ENCODE peak calls at places on chromosomes 6 and 20, in six cellular contexts. O is A549, W is osteoblast, Q is HCT116, U is PC-3, D is mammary epithelial cell. Z is an unnamed sample.

GRCh38 chr6:4055420-4056041 is 23.4 kb downstream of the FAM217A start:
- DNase-seq in W (peak), Q (peak), O (peak), D (peak), U (peak), Z (peak)

GRCh38 chr6:110672122-110672521 is 143.1 kb downstream of the CDK19 start:
- DNase-seq in D (no peak), Q (no peak), O (no peak), U (no peak), W (no peak), Z (no peak)

GRCh38 chr6:121492536-121492935 is 57.1 kb downstream of the GJA1 start:
- DNase-seq in O (no peak), D (no peak), Q (no peak), W (peak), U (no peak), Z (no peak)

GRCh38 chr6:68709882-68710281 is 74.8 kb downstream of the ADGRB3 start:
- DNase-seq in W (no peak), D (no peak), U (no peak), Q (no peak), O (no peak), Z (no peak)

GRCh38 chr6:392441-393390 is 1.2 kb downstream of the IRF4 start:
- DNase-seq in W (peak), U (no peak), D (no peak), Q (no peak), O (no peak), Z (no peak)

GRCh38 chr20:57589728-57590484 is 29.0 kb downstream of the PCK1 start:
- DNase-seq in Q (no peak), W (peak), D (no peak), O (no peak), U (no peak), Z (no peak)

GRCh38 chr6:128932061-128932460 is 49.1 kb downstream of the LAMA2 start:
- DNase-seq in U (peak), Q (no peak), O (no peak), D (peak), W (peak), Z (no peak)

GRCh38 chr20:36117638-36118037 is 36.9 kb upstream of the EPB41L1 start:
- DNase-seq in Q (no peak), O (no peak), U (no peak), D (no peak), W (no peak), Z (no peak)

GRCh38 chr6:117206951-117207687 is 58.2 kb upstream of the VGLL2 start:
- DNase-seq in O (no peak), Q (no peak), U (peak), D (peak), W (no peak), Z (no peak)

GRCh38 chr20:14334306-14334930 is 3.0 kb downstream of the FLRT3 start:
- DNase-seq in O (peak), W (no peak), D (peak), Q (no peak), U (peak), Z (no peak)

GRCh38 chr20:50916934-50917333 is 14.3 kb downstream of the ADNP start:
- DNase-seq in D (no peak), Q (no peak), U (no peak), W (no peak), O (no peak), Z (no peak)
- H3K4me2 ChIP-seq in D (no peak), Q (no peak), U (no peak), W (no peak), O (no peak), Z (no peak)

GRCh38 chr20:25310268-25310920 is 62.5 kb downstream of the PYGB start:
- DNase-seq in D (peak), U (peak), Q (peak), W (peak), O (peak), Z (peak)
- H3K4me3 ChIP-seq in D (no peak), U (peak), Q (peak), W (peak), O (peak), Z (peak)

GRCh38 chr6:17167327-17167979 is 65.6 kb downstream of the STMND1 start:
- DNase-seq in Q (peak), W (peak), O (peak), U (peak), D (peak), Z (peak)
- TF ChIP-seq CTCF in Q (peak), W (peak), O (peak), U (peak), D (peak), Z (peak)

DNA sequence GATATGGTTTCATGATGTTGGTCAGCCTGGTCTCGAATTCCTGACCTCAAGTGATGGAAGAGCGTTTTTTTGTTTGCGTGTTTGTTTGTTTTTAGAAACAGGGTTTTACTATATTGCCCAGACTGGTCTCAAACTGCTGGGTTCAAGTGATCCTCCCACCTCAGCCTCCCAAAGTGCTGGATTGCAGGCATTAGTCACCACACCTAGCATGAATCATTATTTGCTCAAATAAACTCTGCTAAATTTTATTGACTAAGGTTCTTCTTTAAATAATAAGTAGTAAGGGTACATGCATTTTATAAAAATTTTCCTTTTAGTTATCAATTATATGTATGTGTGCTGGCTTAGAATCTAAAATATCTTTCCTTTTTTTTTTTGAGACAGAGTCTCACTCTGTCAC is 52.9 kb downstream of the ZBTB9 start:
- DNase-seq in Q (no peak), W (no peak), O (no peak), D (no peak), U (peak), Z (no peak)
- H3K4me2 ChIP-seq in Q (no peak), W (no peak), O (no peak), D (no peak), U (peak), Z (no peak)

GRCh38 chr20:43560974-43561373 is 2.1 kb downstream of the SGK2 start:
- DNase-seq in O (no peak), U (no peak), Q (no peak), D (no peak), W (no peak), Z (no peak)

GRCh38 chr20:43563429-43563828 is 4.6 kb downstream of the SGK2 start:
- DNase-seq in D (no peak), U (no peak), W (no peak), O (peak), Q (no peak), Z (no peak)

GRCh38 chr20:43559147-43559477 is 285 bp downstream of the SGK2 start:
- DNase-seq in U (no peak), D (no peak), W (no peak), Q (no peak), O (no peak), Z (no peak)

GRCh38 chr20:43558412-43559146 is at the start of gene SGK2:
- DNase-seq in W (peak), U (peak), D (no peak), Q (no peak), O (peak), Z (peak)

GRCh38 chr20:43559588-43559987 is 761 bp downstream of the SGK2 start:
- DNase-seq in D (no peak), W (no peak), U (no peak), O (no peak), Q (no peak), Z (no peak)
- H3K4me3 ChIP-seq in D (no peak), W (no peak), U (no peak), O (no peak), Q (no peak), Z (no peak)

GRCh38 chr6:43837501-43837900 is 67.5 kb downstream of the VEGFA start:
- DNase-seq in O (no peak), D (no peak), Q (no peak), U (no peak), W (no peak), Z (no peak)

GRCh38 chr6:43836507-43836906 is 66.5 kb downstream of the VEGFA start:
- DNase-seq in W (no peak), Q (no peak), O (no peak), D (no peak), U (no peak), Z (no peak)

GRCh38 chr6:43835872-43836419 is 65.9 kb downstream of the VEGFA start:
- DNase-seq in O (no peak), U (no peak), W (no peak), D (no peak), Q (no peak), Z (no peak)

GRCh38 chr6:43840490-43841218 is 70.6 kb downstream of the VEGFA start:
- DNase-seq in D (no peak), Q (no peak), O (no peak), W (no peak), U (no peak), Z (peak)

GRCh38 chr6:43838276-43839036 is 68.4 kb downstream of the VEGFA start:
- DNase-seq in D (peak), O (peak), W (peak), Q (peak), U (peak), Z (peak)
- TF ChIP-seq CTCF in D (peak), O (peak), W (peak), Q (peak), U (peak), Z (peak)

DNA sequence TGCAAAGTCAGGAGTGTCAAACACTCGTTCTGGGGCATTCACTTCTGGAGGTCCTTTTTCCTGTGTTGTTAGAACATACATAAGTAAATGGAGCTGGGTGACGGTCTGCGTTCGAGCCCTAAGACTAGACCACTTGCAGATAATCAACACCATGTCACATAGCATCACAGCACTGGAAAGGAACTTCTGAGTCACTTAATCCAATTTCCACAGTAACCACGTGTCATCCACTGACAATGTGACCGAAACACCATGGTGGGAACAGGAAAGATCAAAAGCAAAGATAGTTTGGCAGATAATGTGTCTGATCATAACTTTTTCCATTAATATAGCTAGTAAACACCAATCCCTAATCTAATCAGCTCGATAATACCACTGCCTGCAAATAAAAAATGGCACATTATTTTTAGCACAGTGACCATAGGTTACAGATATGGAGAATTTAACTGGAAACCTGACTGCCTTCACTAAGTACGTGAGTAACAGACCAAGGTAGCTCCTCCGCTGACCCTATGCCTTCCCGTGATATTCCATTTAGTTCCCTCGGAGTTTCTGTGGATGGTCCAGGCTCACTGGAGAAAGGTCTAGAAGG is 34.8 kb downstream of the WRNIP1 start:
- DNase-seq in D (no peak), U (no peak), O (no peak), Q (no peak), W (no peak), Z (no peak)
- H3K4me2 ChIP-seq in D (no peak), U (no peak), O (no peak), Q (no peak), W (no peak), Z (no peak)

Z was measured in PC-9.